ENCODE peak calls at places on chromosomes 3 and 15, in four cellular contexts. One of them, this sample, is unnamed.

GRCh38 chr3:52046186-52046913 is 10.0 kb downstream of the DUSP7 start:
- DNase-seq in PC-3: peak
- DNase-seq in type B pancreatic cell: no peak
- DNase-seq in GM12865: no peak
- DNase-seq in this sample: no peak

GRCh38 chr3:72398781-72399180 is 449.5 kb downstream of the SHQ1 start:
- DNase-seq in PC-3: no peak
- DNase-seq in type B pancreatic cell: no peak
- DNase-seq in GM12865: no peak
- DNase-seq in this sample: no peak

GRCh38 chr15:29885183-29885582 is 62.9 kb upstream of the TJP1 start:
- DNase-seq in PC-3: no peak
- DNase-seq in type B pancreatic cell: no peak
- DNase-seq in GM12865: no peak
- DNase-seq in this sample: no peak

GRCh38 chr3:177835008-177835407 is 637.7 kb upstream of the TBL1XR1 start:
- DNase-seq in PC-3: peak
- DNase-seq in type B pancreatic cell: no peak
- DNase-seq in GM12865: no peak
- DNase-seq in this sample: no peak

GRCh38 chr3:111803123-111803593 is 55.9 kb upstream of the PHLDB2 start:
- DNase-seq in PC-3: peak
- DNase-seq in type B pancreatic cell: no peak
- DNase-seq in GM12865: no peak
- DNase-seq in this sample: no peak

GRCh38 chr3:101623656-101624055 is 49.7 kb downstream of the PCNP start:
- DNase-seq in PC-3: no peak
- DNase-seq in type B pancreatic cell: no peak
- DNase-seq in GM12865: no peak
- DNase-seq in this sample: no peak

GRCh38 chr3:123687286-123687685 is 102.4 kb upstream of the HACD2 start:
- DNase-seq in PC-3: peak
- DNase-seq in type B pancreatic cell: no peak
- DNase-seq in GM12865: no peak
- DNase-seq in this sample: no peak

GRCh38 chr3:42802876-42803799 is 1.2 kb downstream of the HIGD1A start:
- DNase-seq in PC-3: peak
- DNase-seq in type B pancreatic cell: no peak
- DNase-seq in GM12865: peak
- DNase-seq in this sample: peak

GRCh38 chr15:64693134-64693533 is 82.3 kb downstream of the RBPMS2 start:
- DNase-seq in PC-3: peak
- DNase-seq in type B pancreatic cell: no peak
- DNase-seq in GM12865: no peak
- DNase-seq in this sample: no peak

GRCh38 chr15:60414016-60414682 is 16.4 kb upstream of the ANXA2 start:
- DNase-seq in PC-3: peak
- DNase-seq in type B pancreatic cell: no peak
- DNase-seq in GM12865: no peak
- DNase-seq in this sample: no peak

GRCh38 chr15:101158166-101159095 is 93.4 kb downstream of the CHSY1 start:
- DNase-seq in PC-3: no peak
- DNase-seq in type B pancreatic cell: no peak
- DNase-seq in GM12865: no peak
- DNase-seq in this sample: no peak

GRCh38 chr3:61146010-61146569 is 105.2 kb downstream of the FHIT start:
- DNase-seq in PC-3: no peak
- DNase-seq in type B pancreatic cell: no peak
- DNase-seq in GM12865: peak
- DNase-seq in this sample: no peak

GRCh38 chr15:31477301-31477700 is 150.7 kb downstream of the KLF13 start:
- DNase-seq in PC-3: no peak
- DNase-seq in type B pancreatic cell: no peak
- DNase-seq in GM12865: no peak
- DNase-seq in this sample: no peak

GRCh38 chr3:120424506-120424905 is 26.3 kb downstream of the FSTL1 start:
- DNase-seq in PC-3: no peak
- DNase-seq in type B pancreatic cell: no peak
- DNase-seq in GM12865: no peak
- DNase-seq in this sample: no peak

GRCh38 chr3:148750296-148750695 is 52.6 kb downstream of the AGTR1 start:
- DNase-seq in PC-3: no peak
- DNase-seq in type B pancreatic cell: no peak
- DNase-seq in GM12865: no peak
- DNase-seq in this sample: no peak

GRCh38 chr3:148101061-148101460 is 596.6 kb upstream of the AGTR1 start:
- DNase-seq in PC-3: no peak
- DNase-seq in type B pancreatic cell: no peak
- DNase-seq in GM12865: no peak
- DNase-seq in this sample: no peak

GRCh38 chr3:170513674-170514073 is 72.2 kb downstream of the SLC7A14 start:
- DNase-seq in PC-3: no peak
- DNase-seq in type B pancreatic cell: no peak
- DNase-seq in GM12865: no peak
- DNase-seq in this sample: no peak

GRCh38 chr15:80969316-80969715 is 20.3 kb downstream of the MESD start:
- DNase-seq in PC-3: no peak
- DNase-seq in type B pancreatic cell: no peak
- DNase-seq in GM12865: no peak
- DNase-seq in this sample: no peak

GRCh38 chr3:120067090-120067489 is 27.2 kb downstream of the GSK3B start:
- DNase-seq in PC-3: no peak
- DNase-seq in type B pancreatic cell: no peak
- DNase-seq in GM12865: no peak
- DNase-seq in this sample: no peak

GRCh38 chr15:98727115-98728040 is 79.0 kb downstream of the IGF1R start:
- DNase-seq in PC-3: peak
- DNase-seq in type B pancreatic cell: peak
- DNase-seq in GM12865: no peak
- DNase-seq in this sample: no peak

GRCh38 chr3:128550471-128551126 is 57.6 kb upstream of the GATA2 start:
- DNase-seq in PC-3: no peak
- DNase-seq in type B pancreatic cell: peak
- DNase-seq in GM12865: no peak
- DNase-seq in this sample: no peak

GRCh38 chr15:69143756-69144436 is 16.5 kb upstream of the GLCE start:
- DNase-seq in PC-3: no peak
- DNase-seq in type B pancreatic cell: no peak
- DNase-seq in GM12865: no peak
- DNase-seq in this sample: no peak

GRCh38 chr3:24683090-24683489 is 188.4 kb upstream of the THRB start:
- DNase-seq in PC-3: no peak
- DNase-seq in type B pancreatic cell: no peak
- DNase-seq in GM12865: no peak
- DNase-seq in this sample: no peak

GRCh38 chr3:62266668-62267283 is 106.6 kb downstream of the FEZF2 start:
- DNase-seq in PC-3: no peak
- DNase-seq in type B pancreatic cell: no peak
- DNase-seq in GM12865: no peak
- DNase-seq in this sample: no peak

GRCh38 chr3:129184396-129184656 is 630 bp upstream of the CNBP start:
- DNase-seq in PC-3: no peak
- DNase-seq in type B pancreatic cell: no peak
- DNase-seq in GM12865: peak
- DNase-seq in this sample: peak

GRCh38 chr3:31934018-31934417 is 47.0 kb downstream of the OSBPL10 start:
- DNase-seq in PC-3: no peak
- DNase-seq in type B pancreatic cell: no peak
- DNase-seq in GM12865: no peak
- DNase-seq in this sample: peak

GRCh38 chr3:197399486-197399885 is 101.1 kb upstream of the DLG1 start:
- DNase-seq in PC-3: no peak
- DNase-seq in type B pancreatic cell: no peak
- DNase-seq in GM12865: no peak
- DNase-seq in this sample: no peak

GRCh38 chr3:184977796-184978195 is 165.8 kb downstream of the VPS8 start:
- DNase-seq in PC-3: no peak
- DNase-seq in type B pancreatic cell: no peak
- DNase-seq in GM12865: no peak
- DNase-seq in this sample: no peak

GRCh38 chr15:87609474-87609873 is 647.1 kb downstream of the NTRK3 start:
- DNase-seq in PC-3: peak
- DNase-seq in type B pancreatic cell: no peak
- DNase-seq in GM12865: no peak
- DNase-seq in this sample: no peak

GRCh38 chr3:123527046-123527445 is 57.8 kb downstream of the HACD2 start:
- DNase-seq in PC-3: no peak
- DNase-seq in type B pancreatic cell: no peak
- DNase-seq in GM12865: no peak
- DNase-seq in this sample: no peak

GRCh38 chr15:44673639-44674038 is 10.2 kb upstream of the SPG11 start:
- DNase-seq in PC-3: no peak
- DNase-seq in type B pancreatic cell: no peak
- DNase-seq in GM12865: no peak
- DNase-seq in this sample: no peak

GRCh38 chr3:195849322-195850074 is 37.8 kb upstream of the MUC4 start:
- DNase-seq in PC-3: peak
- DNase-seq in type B pancreatic cell: no peak
- DNase-seq in GM12865: peak
- DNase-seq in this sample: no peak

GRCh38 chr3:32706348-32707025 is 21.5 kb downstream of the CNOT10 start:
- DNase-seq in PC-3: no peak
- DNase-seq in type B pancreatic cell: no peak
- DNase-seq in GM12865: no peak
- DNase-seq in this sample: no peak

GRCh38 chr3:2504912-2505311 is 406.2 kb downstream of the CNTN4 start:
- DNase-seq in PC-3: no peak
- DNase-seq in type B pancreatic cell: no peak
- DNase-seq in GM12865: no peak
- DNase-seq in this sample: no peak

GRCh38 chr3:89446593-89446992 is 339.2 kb downstream of the EPHA3 start:
- DNase-seq in PC-3: no peak
- DNase-seq in type B pancreatic cell: no peak
- DNase-seq in GM12865: no peak
- DNase-seq in this sample: no peak

GRCh38 chr3:45677045-45677436 is 12.2 kb upstream of the SACM1L start:
- DNase-seq in PC-3: peak
- DNase-seq in type B pancreatic cell: no peak
- DNase-seq in GM12865: no peak
- DNase-seq in this sample: no peak

GRCh38 chr3:87706176-87706575 is 352.6 kb downstream of the CGGBP1 start:
- DNase-seq in PC-3: peak
- DNase-seq in type B pancreatic cell: no peak
- DNase-seq in GM12865: no peak
- DNase-seq in this sample: no peak

GRCh38 chr15:63038926-63039673 is 3.4 kb upstream of the TPM1 start:
- DNase-seq in PC-3: no peak
- DNase-seq in type B pancreatic cell: no peak
- DNase-seq in GM12865: no peak
- DNase-seq in this sample: no peak

GRCh38 chr15:63035253-63035652 is 7.3 kb upstream of the TPM1 start:
- DNase-seq in PC-3: no peak
- DNase-seq in type B pancreatic cell: no peak
- DNase-seq in GM12865: no peak
- DNase-seq in this sample: no peak

GRCh38 chr15:63034568-63034967 is 8.0 kb upstream of the TPM1 start:
- DNase-seq in PC-3: no peak
- DNase-seq in type B pancreatic cell: no peak
- DNase-seq in GM12865: no peak
- DNase-seq in this sample: no peak

GRCh38 chr15:63037996-63038720 is 4.4 kb upstream of the TPM1 start:
- DNase-seq in PC-3: peak
- DNase-seq in type B pancreatic cell: no peak
- DNase-seq in GM12865: no peak
- DNase-seq in this sample: no peak

DNA sequence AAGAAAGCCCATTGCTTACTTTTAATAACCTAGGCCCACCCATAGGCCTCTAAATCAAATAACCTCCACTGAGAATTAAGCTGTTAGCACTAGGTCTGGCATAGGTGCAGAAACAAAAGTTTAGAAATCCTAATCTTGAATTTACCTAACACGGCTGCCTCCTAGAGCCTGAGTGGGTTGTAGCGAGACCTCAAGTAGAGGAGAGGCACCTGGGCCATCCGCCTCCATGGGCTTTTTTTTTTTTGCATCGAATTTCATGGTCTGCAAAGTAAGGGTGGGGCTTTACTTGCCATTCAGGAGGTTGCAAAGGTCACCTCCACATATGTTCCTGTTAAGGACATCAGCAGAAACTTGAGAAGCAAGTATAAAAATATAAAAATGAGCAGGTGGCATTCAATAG is 6.6 kb upstream of the TPM1 start:
- DNase-seq in PC-3: no peak
- DNase-seq in type B pancreatic cell: no peak
- DNase-seq in GM12865: no peak
- DNase-seq in this sample: no peak
- TF ChIP-seq CTCF in PC-3: no peak
- TF ChIP-seq CTCF in type B pancreatic cell: no peak
- TF ChIP-seq CTCF in GM12865: no peak
- TF ChIP-seq CTCF in this sample: no peak

GRCh38 chr3:157204880-157205279 is 44.9 kb upstream of the CCNL1 start:
- DNase-seq in PC-3: no peak
- DNase-seq in type B pancreatic cell: no peak
- DNase-seq in GM12865: no peak
- DNase-seq in this sample: no peak

GRCh38 chr3:157195965-157196364 is 36.0 kb upstream of the CCNL1 start:
- DNase-seq in PC-3: no peak
- DNase-seq in type B pancreatic cell: no peak
- DNase-seq in GM12865: no peak
- DNase-seq in this sample: no peak

GRCh38 chr3:157199841-157200240 is 39.9 kb upstream of the CCNL1 start:
- DNase-seq in PC-3: no peak
- DNase-seq in type B pancreatic cell: no peak
- DNase-seq in GM12865: no peak
- DNase-seq in this sample: no peak

GRCh38 chr3:157204431-157204830 is 44.5 kb upstream of the CCNL1 start:
- DNase-seq in PC-3: peak
- DNase-seq in type B pancreatic cell: no peak
- DNase-seq in GM12865: no peak
- DNase-seq in this sample: no peak

GRCh38 chr3:157201648-157202278 is 41.8 kb upstream of the CCNL1 start:
- DNase-seq in PC-3: peak
- DNase-seq in type B pancreatic cell: no peak
- DNase-seq in GM12865: peak
- DNase-seq in this sample: peak
- TF ChIP-seq CTCF in PC-3: peak
- TF ChIP-seq CTCF in type B pancreatic cell: peak
- TF ChIP-seq CTCF in GM12865: peak
- TF ChIP-seq CTCF in this sample: peak

DNA sequence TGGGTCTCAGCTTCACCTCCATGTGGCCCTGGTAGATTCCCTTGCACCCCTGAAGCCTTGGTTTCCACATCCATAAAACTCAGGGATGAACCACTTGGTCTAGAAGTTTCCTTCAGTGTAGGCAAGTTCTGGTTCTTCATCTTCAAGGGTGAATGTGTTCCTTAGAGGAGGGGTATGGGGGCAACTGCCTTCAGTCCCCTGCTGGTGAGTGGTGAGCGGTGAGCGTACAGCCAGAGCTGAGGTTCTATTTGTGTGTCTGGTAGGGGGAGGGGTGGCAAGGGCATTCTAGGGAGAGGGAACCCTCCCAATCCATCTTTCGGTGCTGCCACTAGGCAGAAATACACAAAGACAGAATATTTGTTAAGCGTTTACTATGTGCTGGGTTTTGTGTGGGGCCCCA is 137.4 kb downstream of the FBLN2 start:
- DNase-seq in PC-3: no peak
- DNase-seq in type B pancreatic cell: no peak
- DNase-seq in GM12865: no peak
- DNase-seq in this sample: no peak
- TF ChIP-seq CTCF in PC-3: no peak
- TF ChIP-seq CTCF in type B pancreatic cell: peak
- TF ChIP-seq CTCF in GM12865: no peak
- TF ChIP-seq CTCF in this sample: no peak

GRCh38 chr3:133831966-133832801 is 26.6 kb downstream of the SRPRB start:
- DNase-seq in PC-3: no peak
- DNase-seq in type B pancreatic cell: no peak
- DNase-seq in GM12865: peak
- DNase-seq in this sample: peak
- TF ChIP-seq CTCF in PC-3: peak
- TF ChIP-seq CTCF in type B pancreatic cell: no peak
- TF ChIP-seq CTCF in GM12865: peak
- TF ChIP-seq CTCF in this sample: peak

This sample was measured in OCI-LY7.